ENCODE peak calls at places on chromosomes 12 and 14, in nine cellular contexts. L is AG09319, G is ascending aorta, X is heart left ventricle, D is foreskin fibroblast, M is fibroblast of lung, C is tibial artery, V is cardiac muscle cell, I is RWPE1. O is an unnamed sample.

GRCh38 chr12:34399631-34400422 is 377.5 kb downstream of the ALG10 start:
- DNase-seq in L (no peak), G (no peak), X (peak), D (no peak), M (no peak), C (peak), V (no peak), I (no peak), O (peak)

GRCh38 chr14:59897757-59898383 is 22.1 kb upstream of the LRRC9 start:
- DNase-seq in L (no peak), G (no peak), X (no peak), D (peak), M (peak), C (no peak), V (peak), I (peak), O (peak)

GRCh38 chr14:20687362-20688166 is 1.0 kb upstream of the ANG start:
- DNase-seq in L (no peak), G (no peak), X (no peak), D (no peak), M (no peak), C (no peak), V (no peak), I (no peak), O (no peak)

GRCh38 chr12:29241821-29242591 is 92.9 kb downstream of the FAR2 start:
- DNase-seq in L (peak), G (no peak), X (peak), D (peak), M (peak), C (no peak), V (peak), I (peak), O (peak)

GRCh38 chr12:106840217-106840616 is 65.7 kb downstream of the RIC8B start:
- DNase-seq in L (no peak), G (no peak), X (no peak), D (peak), M (peak), C (no peak), V (peak), I (no peak), O (no peak)

GRCh38 chr14:32230695-32231280 is 27.7 kb upstream of the RNU6-8 start:
- DNase-seq in L (peak), G (no peak), X (no peak), D (peak), M (peak), C (no peak), V (peak), I (peak), O (no peak)

GRCh38 chr14:24167527-24168114 is 4.3 kb upstream of the REC8 start:
- DNase-seq in L (no peak), G (no peak), X (no peak), D (no peak), M (no peak), C (no peak), V (no peak), I (no peak), O (no peak)

GRCh38 chr12:91948504-91948903 is 197.1 kb downstream of the BTG1 start:
- DNase-seq in L (no peak), G (no peak), X (no peak), D (no peak), M (no peak), C (no peak), V (no peak), I (no peak), O (no peak)

GRCh38 chr12:112973712-112974305 is 4.5 kb upstream of the OAS2 start:
- DNase-seq in L (no peak), G (no peak), X (no peak), D (no peak), M (no peak), C (no peak), V (no peak), I (no peak), O (no peak)

GRCh38 chr12:106343213-106343509 is 14.4 kb upstream of the POLR3B start:
- DNase-seq in L (no peak), G (no peak), X (no peak), D (no peak), M (no peak), C (no peak), V (no peak), I (no peak), O (no peak)

GRCh38 chr14:21891921-21892320 is 218.3 kb upstream of the OR4E1 start:
- DNase-seq in L (no peak), G (no peak), X (no peak), D (no peak), M (no peak), C (no peak), V (no peak), I (no peak), O (no peak)

GRCh38 chr14:57987596-57988300 is 121.9 kb upstream of the SLC35F4 start:
- DNase-seq in L (no peak), G (no peak), X (no peak), D (no peak), M (no peak), C (no peak), V (no peak), I (no peak), O (no peak)

GRCh38 chr12:65799331-65799730 is 25.0 kb upstream of the HMGA2 start:
- DNase-seq in L (no peak), G (no peak), X (no peak), D (no peak), M (no peak), C (no peak), V (no peak), I (no peak), O (no peak)

GRCh38 chr14:103880334-103880985 is 33.1 kb upstream of the PPP1R13B start:
- DNase-seq in L (peak), G (peak), X (peak), D (peak), M (peak), C (peak), V (peak), I (peak), O (no peak)

GRCh38 chr12:50354908-50355307 is 41.5 kb downstream of the FAM186A start:
- DNase-seq in L (no peak), G (no peak), X (no peak), D (no peak), M (no peak), C (no peak), V (peak), I (no peak), O (no peak)

GRCh38 chr12:52213541-52214420 is 19.3 kb upstream of the KRT7 start:
- DNase-seq in L (peak), G (no peak), X (peak), D (peak), M (peak), C (peak), V (peak), I (peak), O (peak)

GRCh38 chr12:58435647-58436046 is 484.7 kb downstream of the LRIG3 start:
- DNase-seq in L (no peak), G (no peak), X (no peak), D (no peak), M (no peak), C (no peak), V (no peak), I (no peak), O (no peak)

DNA sequence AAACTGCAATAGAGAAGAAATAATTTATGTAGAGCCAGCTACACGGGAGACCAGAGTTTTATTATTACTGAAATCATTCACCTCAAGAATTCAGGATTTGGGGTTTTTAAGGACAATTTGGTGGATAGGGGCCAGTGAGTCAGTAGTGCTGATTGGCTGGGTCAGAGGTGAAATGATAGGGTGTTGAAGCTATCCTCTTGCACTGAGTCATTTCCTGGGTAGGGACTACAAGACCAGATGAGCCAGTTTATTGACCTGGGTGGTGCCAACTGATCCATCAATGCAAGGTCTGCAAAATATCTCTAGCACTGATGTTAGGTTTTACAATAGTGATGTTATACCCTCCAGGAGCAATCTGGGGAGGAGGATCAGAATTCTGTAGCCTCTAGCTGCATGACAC is 486.3 kb downstream of the LRIG3 start:
- DNase-seq in L (no peak), G (no peak), X (no peak), D (peak), M (peak), C (no peak), V (no peak), I (peak), O (no peak)
- TF ChIP-seq CTCF in L (no peak), G (no peak), X (no peak), D (no peak), M (no peak), C (no peak), V (no peak), I (no peak), O (no peak)

DNA sequence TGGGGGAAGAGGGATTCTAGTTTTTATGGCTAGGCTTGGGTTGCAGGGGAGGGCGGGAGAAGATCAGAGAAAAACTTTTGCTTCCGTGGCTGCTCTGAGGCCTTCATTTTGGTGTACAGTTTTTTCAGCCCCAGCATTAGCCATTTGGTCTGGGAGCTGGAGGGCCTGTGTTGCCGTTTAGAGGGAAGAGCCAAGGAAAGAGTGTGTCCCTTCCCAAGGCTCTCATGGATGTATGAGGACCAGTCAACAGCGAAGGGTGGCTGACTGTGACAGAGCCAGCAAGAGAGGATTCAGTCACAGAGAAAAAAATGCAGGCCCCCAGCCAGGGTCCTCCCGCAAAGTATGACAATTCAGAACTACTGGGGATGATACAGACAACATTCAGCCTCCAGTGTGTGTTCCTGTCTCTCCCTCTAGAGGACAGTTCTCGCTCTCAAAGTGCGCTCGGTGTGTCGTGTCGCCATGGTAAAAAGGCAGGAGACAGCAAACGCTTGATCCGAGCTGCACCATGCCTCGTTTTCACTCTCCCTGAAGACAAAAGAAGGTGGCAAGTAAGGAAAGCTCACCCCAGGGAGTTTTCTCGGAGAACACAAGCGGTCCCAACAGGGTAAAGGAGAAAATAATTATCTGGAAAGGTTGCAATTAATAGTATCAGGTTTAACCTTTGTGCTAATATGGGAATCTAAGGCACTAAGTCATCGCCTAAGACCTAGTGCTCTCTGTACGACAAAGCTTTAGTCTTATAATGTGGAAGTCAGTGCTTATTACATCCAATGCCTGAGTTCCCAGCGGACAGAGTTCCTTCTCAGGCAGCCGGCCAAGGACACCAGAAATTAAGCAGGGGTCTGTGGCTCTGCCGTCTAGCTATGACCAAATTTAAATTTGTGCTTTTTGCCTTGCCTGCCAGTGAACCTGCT is 157.3 kb upstream of the PLXNC1 start:
- DNase-seq in L (no peak), G (no peak), X (peak), D (peak), M (peak), C (peak), V (peak), I (no peak), O (no peak)
- TF ChIP-seq CTCF in L (peak), G (no peak), X (peak), D (peak), M (peak), C (peak), V (peak), I (no peak), O (no peak)

DNA sequence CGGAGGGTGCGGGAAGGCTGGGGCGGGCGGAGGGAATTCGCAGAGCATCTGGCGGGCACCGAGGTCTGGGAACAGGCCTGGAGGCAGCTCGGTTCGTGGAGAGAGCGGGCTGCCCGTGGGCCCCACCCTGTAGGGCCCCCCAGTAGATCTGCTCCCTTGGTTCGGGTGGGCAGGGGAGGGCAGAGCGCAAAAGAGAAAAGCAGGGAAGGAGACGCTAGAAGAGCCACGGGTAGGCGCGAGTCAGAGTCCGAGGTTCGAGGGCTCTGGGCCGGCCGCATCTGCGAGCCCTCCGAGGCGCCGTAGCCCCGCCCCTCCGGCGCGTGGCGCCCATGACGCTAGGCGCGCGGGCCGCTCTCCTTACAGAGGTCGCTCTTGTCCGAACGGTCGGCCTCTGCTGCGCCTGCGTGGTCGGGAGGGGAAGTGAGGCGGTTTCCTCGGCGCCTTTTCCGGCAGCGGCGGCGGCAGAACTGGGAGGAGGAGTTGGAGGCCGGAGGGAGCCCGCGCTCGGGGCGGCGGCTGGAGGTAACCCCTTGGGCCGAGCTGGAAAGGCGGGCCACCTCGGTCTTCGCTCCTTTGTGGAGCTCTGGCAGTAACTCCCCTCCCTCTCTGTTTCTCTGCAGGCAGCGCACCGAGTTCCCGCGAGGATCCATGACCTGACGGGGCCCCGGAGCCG is at the start of gene ARF6:
- DNase-seq in L (peak), G (peak), X (peak), D (peak), M (peak), C (peak), V (peak), I (peak), O (peak)
- TF ChIP-seq CTCF in L (no peak), G (no peak), X (no peak), D (peak), M (no peak), C (peak), V (peak), I (no peak), O (no peak)

GRCh38 chr12:93570552-93571359 is 1.7 kb upstream of the SOCS2 start:
- DNase-seq in L (peak), G (peak), X (peak), D (peak), M (peak), C (peak), V (peak), I (peak), O (peak)
- TF ChIP-seq CTCF in L (no peak), G (peak), X (no peak), D (no peak), M (no peak), C (no peak), V (no peak), I (no peak), O (no peak)

DNA sequence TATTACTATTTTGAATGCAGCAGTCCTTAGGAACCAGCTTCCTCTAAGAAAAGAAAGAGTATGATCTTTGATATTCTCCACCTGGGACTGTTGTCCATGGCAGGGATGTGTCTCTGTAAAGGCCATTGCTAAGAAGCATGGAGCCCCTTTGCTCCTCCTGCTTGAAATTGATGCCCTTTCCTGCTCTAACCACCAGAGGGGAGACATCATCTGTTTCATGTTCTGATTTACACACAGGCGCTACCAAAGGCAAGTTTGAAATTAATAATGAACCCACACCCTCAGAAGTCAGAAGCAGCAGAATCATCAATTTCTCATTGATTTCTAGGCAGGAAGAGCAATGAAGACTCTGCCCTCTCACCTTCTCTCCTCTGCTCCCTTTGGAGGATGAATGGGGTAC is 253.8 kb downstream of the RMST start:
- DNase-seq in L (no peak), G (no peak), X (no peak), D (no peak), M (peak), C (no peak), V (peak), I (no peak), O (no peak)
- TF ChIP-seq CTCF in L (no peak), G (no peak), X (peak), D (no peak), M (peak), C (peak), V (no peak), I (no peak), O (no peak)

GRCh38 chr12:2009623-2010022 is 5.4 kb upstream of the DCP1B start:
- DNase-seq in L (no peak), G (no peak), X (no peak), D (peak), M (peak), C (no peak), V (no peak), I (no peak), O (no peak)
- TF ChIP-seq CTCF in L (no peak), G (no peak), X (no peak), D (no peak), M (peak), C (no peak), V (no peak), I (no peak), O (no peak)

GRCh38 chr12:128644664-128645296 is 179.0 kb downstream of the SLC15A4 start:
- DNase-seq in L (no peak), G (no peak), X (no peak), D (no peak), M (no peak), C (no peak), V (no peak), I (no peak), O (no peak)
- TF ChIP-seq CTCF in L (no peak), G (no peak), X (peak), D (no peak), M (no peak), C (peak), V (no peak), I (no peak), O (peak)

DNA sequence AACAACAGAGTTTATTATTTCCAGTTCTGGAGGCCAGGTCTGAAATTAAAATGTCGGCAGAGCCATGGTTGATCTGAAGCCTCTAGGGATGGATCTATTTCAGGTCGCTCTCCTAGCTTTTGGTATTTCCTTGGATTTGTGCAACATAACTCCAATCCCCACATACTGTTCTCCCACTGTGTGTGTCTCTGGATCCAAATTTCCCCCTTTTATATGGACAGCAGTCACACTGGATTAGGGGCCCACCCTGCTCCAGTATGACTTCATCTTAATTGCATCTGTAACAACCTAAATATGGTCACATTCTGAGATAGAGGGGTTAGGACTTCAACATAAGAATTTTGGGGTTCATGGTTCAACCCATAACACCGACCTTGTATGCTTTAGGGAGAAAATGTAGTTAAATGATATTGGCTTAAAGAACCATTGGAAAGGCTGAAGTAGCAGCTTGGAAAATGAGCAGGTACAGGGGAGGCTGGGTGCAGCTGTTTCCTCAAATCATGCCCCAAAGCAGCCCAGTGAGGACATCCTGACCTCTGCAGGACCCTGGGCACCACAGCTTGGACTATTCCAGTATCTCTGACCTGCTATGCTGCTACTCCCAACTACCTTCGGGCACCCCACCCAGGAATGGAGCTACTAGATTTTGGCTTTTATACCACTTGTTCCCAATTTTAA is 13.9 kb upstream of the MDM2 start:
- DNase-seq in L (no peak), G (no peak), X (no peak), D (no peak), M (no peak), C (no peak), V (no peak), I (no peak), O (no peak)
- TF ChIP-seq CTCF in L (no peak), G (no peak), X (no peak), D (no peak), M (no peak), C (no peak), V (no peak), I (no peak), O (no peak)

GRCh38 chr14:50953497-50953896 is 9.2 kb upstream of the PYGL start:
- DNase-seq in L (no peak), G (no peak), X (no peak), D (no peak), M (no peak), C (no peak), V (no peak), I (no peak), O (no peak)

GRCh38 chr14:50951032-50951431 is 6.7 kb upstream of the PYGL start:
- DNase-seq in L (no peak), G (no peak), X (no peak), D (no peak), M (no peak), C (no peak), V (no peak), I (no peak), O (no peak)

GRCh38 chr14:50954811-50955372 is 10.6 kb upstream of the PYGL start:
- DNase-seq in L (no peak), G (no peak), X (no peak), D (peak), M (peak), C (no peak), V (peak), I (peak), O (no peak)

GRCh38 chr14:50957296-50957695 is 13.0 kb upstream of the PYGL start:
- DNase-seq in L (no peak), G (no peak), X (no peak), D (peak), M (peak), C (no peak), V (peak), I (no peak), O (peak)

GRCh38 chr14:50955373-50956043 is 11.2 kb upstream of the PYGL start:
- DNase-seq in L (peak), G (peak), X (peak), D (peak), M (peak), C (no peak), V (peak), I (peak), O (peak)
- TF ChIP-seq CTCF in L (peak), G (peak), X (no peak), D (peak), M (peak), C (no peak), V (peak), I (peak), O (peak)

O was measured in CD14-positive monocyte.